ENCODE peak calls at places on chromosomes 2 and 18, in six cellular contexts. Q is K562, M is fibroblast of lung, L is GM23248, N is HepG2, E is SK-N-SH. W is an unnamed sample.

GRCh38 chr2:234771176-234771575 is 180.6 kb upstream of the SH3BP4 start:
- DNase-seq in Q (no peak), M (peak; percentile 61), L (no peak), N (no peak), E (no peak), W (no peak)

GRCh38 chr18:77985486-77985885 is 735.8 kb downstream of the GALR1 start:
- DNase-seq in Q (no peak), M (no peak), L (no peak), N (no peak), E (no peak), W (no peak)

GRCh38 chr2:36812196-36812595 is 115.7 kb downstream of the VIT start:
- DNase-seq in Q (peak; percentile 43), M (no peak), L (peak; percentile 8), N (peak; percentile 35), E (peak; percentile 53), W (no peak)

GRCh38 chr18:49023938-49024341 is 73.2 kb upstream of the SMAD7 start:
- DNase-seq in Q (no peak), M (no peak), L (no peak), N (no peak), E (no peak), W (no peak)

GRCh38 chr18:48441405-48441881 is 32.3 kb upstream of the ZBTB7C start:
- DNase-seq in Q (no peak), M (peak; percentile 29), L (peak; percentile 26), N (no peak), E (peak; percentile 48), W (no peak)

GRCh38 chr2:29317077-29317517 is 201.9 kb downstream of the CLIP4 start:
- DNase-seq in Q (no peak), M (peak; percentile 94), L (peak; percentile 57), N (no peak), E (no peak), W (no peak)

GRCh38 chr2:37679072-37679695 is 7.7 kb upstream of the CDC42EP3 start:
- DNase-seq in Q (no peak), M (no peak), L (no peak), N (no peak), E (no peak), W (no peak)

GRCh38 chr18:45828917-45829811 is 3.7 kb downstream of the SIGLEC15 start:
- DNase-seq in Q (peak; percentile 21), M (no peak), L (no peak), N (no peak), E (no peak), W (no peak)

GRCh38 chr2:239152916-239153305 is 247.9 kb downstream of the HDAC4 start:
- DNase-seq in Q (no peak), M (no peak), L (no peak), N (no peak), E (no peak), W (no peak)

GRCh38 chr2:60552096-60552850 is 1.2 kb downstream of the BCL11A start:
- DNase-seq in Q (no peak), M (peak; percentile 27), L (peak; percentile 62), N (no peak), E (peak; percentile 54), W (peak; percentile 44)

GRCh38 chr2:238240761-238241711 is 1.2 kb upstream of the HES6 start:
- DNase-seq in Q (peak; percentile 56), M (peak; percentile 34), L (peak; percentile 35), N (no peak), E (no peak), W (no peak)

GRCh38 chr18:5943514-5943913 is 48.2 kb upstream of the TMEM200C start:
- DNase-seq in Q (no peak), M (no peak), L (no peak), N (no peak), E (no peak), W (no peak)

GRCh38 chr2:74050153-74050552 is 65.4 kb downstream of the TET3 start:
- DNase-seq in Q (no peak), M (no peak), L (no peak), N (no peak), E (no peak), W (no peak)

GRCh38 chr2:160680294-160680693 is 186.7 kb upstream of the RBMS1 start:
- DNase-seq in Q (no peak), M (peak; percentile 52), L (no peak), N (no peak), E (no peak), W (no peak)

GRCh38 chr2:101036562-101036961 is 34.5 kb downstream of the RPL31 start:
- DNase-seq in Q (peak; percentile 29), M (peak; percentile 21), L (peak; percentile 65), N (peak; percentile 33), E (peak; percentile 62), W (peak; percentile 8)

GRCh38 chr2:182980115-182980514 is 58.1 kb downstream of the NCKAP1 start:
- DNase-seq in Q (peak; percentile 26), M (peak; percentile 37), L (peak; percentile 63), N (peak; percentile 36), E (peak; percentile 41), W (peak; percentile 12)

GRCh38 chr2:175930504-175930903 is 71.6 kb downstream of the LNPK start:
- DNase-seq in Q (no peak), M (peak; percentile 6), L (peak; percentile 17), N (no peak), E (no peak), W (peak; percentile 37)

DNA sequence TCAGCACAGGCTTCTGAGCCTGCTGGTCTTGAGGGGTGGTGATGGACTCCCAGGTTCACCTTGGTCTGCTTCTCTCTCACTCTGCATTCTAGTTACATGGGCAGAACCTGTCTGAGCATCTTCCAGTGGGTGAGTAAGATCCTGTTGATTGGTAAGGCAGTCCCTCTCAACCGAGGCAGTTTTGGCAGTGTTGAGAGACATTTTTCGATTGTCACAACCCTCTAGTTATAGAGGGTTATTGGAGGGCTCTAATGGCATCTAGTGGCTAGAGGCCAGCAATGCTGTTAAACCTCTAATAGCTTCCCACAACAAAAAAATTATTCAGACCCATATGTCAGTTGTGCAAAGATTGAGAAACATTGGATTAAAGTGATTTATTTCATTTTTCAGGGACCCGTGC is 9.3 kb upstream of the MGAT5 start:
- DNase-seq in Q (no peak), M (no peak), L (no peak), N (no peak), E (no peak), W (peak; percentile 29)
- H3K36me3 ChIP-seq in Q (no peaks in the 10 kb centered on the region), M (no peaks in the 10 kb centered on the region), L (no peaks in the 10 kb centered on the region), N (peaks cover 2% of the 10 kb centered on the region), E (no peaks in the 10 kb centered on the region), W (no peaks in the 10 kb centered on the region)

DNA sequence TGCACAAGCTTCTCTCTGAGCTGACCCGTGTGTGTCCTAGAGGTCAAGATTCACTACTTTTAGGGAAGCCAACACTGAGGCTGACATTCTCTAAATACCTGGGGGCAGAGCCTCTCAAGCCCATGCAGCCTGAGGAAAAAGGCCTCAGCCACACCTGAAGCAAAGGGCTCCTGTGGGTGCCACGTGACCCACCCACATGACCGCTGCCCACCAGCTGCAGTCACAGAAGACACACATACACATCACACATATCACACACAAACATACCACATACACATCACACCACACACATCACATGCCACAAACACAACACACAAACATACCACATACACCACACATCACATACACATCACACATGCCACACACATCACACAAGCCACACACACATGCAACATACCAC is 14.6 kb downstream of the TMEM177 start:
- DNase-seq in Q (no peak), M (no peak), L (no peak), N (no peak), E (no peak), W (no peak)
- H3K79me2 ChIP-seq in Q (no peaks in the 10 kb centered on the region), M (no peaks in the 10 kb centered on the region), L (no peaks in the 10 kb centered on the region), N (no peaks in the 10 kb centered on the region), E (no peaks in the 10 kb centered on the region), W (no peaks in the 10 kb centered on the region)

GRCh38 chr2:39362595-39362994 is 74.5 kb downstream of the MAP4K3 start:
- DNase-seq in Q (no peak), M (no peak), L (no peak), N (no peak), E (no peak), W (no peak)
- H3K9me3 ChIP-seq in Q (peaks cover 25% of the 10 kb centered on the region), M (no peaks in the 10 kb centered on the region), L (peaks cover 7% of the 10 kb centered on the region), N (peaks cover 39% of the 10 kb centered on the region), E (peaks cover 23% of the 10 kb centered on the region), W (peaks cover 25% of the 10 kb centered on the region)

DNA sequence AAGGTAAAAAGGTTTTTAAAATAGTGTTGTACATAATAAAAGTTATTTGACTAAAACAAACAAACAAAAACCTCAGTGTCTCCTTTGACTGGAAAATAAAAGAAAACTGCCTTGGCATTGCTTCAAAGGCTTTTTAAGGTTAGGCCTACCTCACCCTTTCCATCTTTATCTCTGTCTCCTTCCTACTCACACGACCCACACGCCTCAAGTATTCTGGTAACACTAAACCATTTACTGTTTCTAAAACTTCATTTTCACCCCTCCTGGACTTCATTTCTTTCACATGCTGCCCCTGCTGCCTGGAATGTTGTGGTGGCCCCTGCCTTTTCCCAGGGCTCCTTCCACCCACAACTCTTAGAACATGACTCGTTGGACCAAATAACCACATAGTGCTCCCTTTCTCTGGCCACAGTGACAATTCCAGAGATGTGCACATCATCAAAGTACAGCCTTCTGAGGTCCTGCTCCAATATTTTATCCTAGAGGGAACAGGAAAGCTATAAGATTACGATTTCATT is 54.0 kb downstream of the ERBB4 start:
- DNase-seq in Q (no peak), M (peak; percentile 54), L (peak; percentile 31), N (no peak), E (no peak), W (no peak)
- H3K36me3 ChIP-seq in Q (no peaks in the 10 kb centered on the region), M (no peaks in the 10 kb centered on the region), L (no peaks in the 10 kb centered on the region), N (no peaks in the 10 kb centered on the region), E (no peaks in the 10 kb centered on the region), W (no peaks in the 10 kb centered on the region)

W was measured in mammary epithelial cell.